ENCODE peak calls at places on chromosomes 7 and 10, in eight cellular contexts. D is sigmoid colon; Q is naive thymus-derived CD8-positive, alpha-beta T cell; V is M059J; Y is fibroblast of the aortic adventitia; M is GM03348; P is NCI-H1092 treated with DMSO at 0.1 percent for 48 hours; J is activated naive CD4-positive, alpha-beta T cell treated with anti-CD3 and anti-CD28 coated beads, Interleukin-2, amount 10 ng/mL, durations not matched to agents 7 days and 5 days. E is an unnamed sample.

GRCh38 chr10:108393111-108393510 is 1228.6 kb upstream of the SORCS1 start:
- DNase-seq in M (peak), V (peak), Q (no peak), D (no peak), Y (peak), P (no peak), J (no peak), E (no peak)

GRCh38 chr10:119423911-119424590 is 118.5 kb downstream of the RGS10 start:
- DNase-seq in J (no peak), Q (no peak), M (no peak), P (no peak), Y (no peak), V (no peak), D (no peak), E (no peak)

GRCh38 chr7:96388166-96388565 is 66.3 kb upstream of the SLC25A13 start:
- DNase-seq in M (peak), D (no peak), J (no peak), V (peak), Y (peak), P (no peak), Q (no peak), E (no peak)

GRCh38 chr7:137025469-137026175 is 157.2 kb downstream of the CHRM2 start:
- DNase-seq in V (peak), M (peak), J (no peak), Y (peak), Q (no peak), D (no peak), P (no peak), E (no peak)

GRCh38 chr10:32981760-32982159 is 23.7 kb upstream of the ITGB1 start:
- DNase-seq in P (no peak), M (no peak), J (no peak), Q (no peak), V (peak), D (no peak), Y (peak), E (no peak)

GRCh38 chr10:107496594-107496993 is 332.1 kb upstream of the SORCS1 start:
- DNase-seq in D (no peak), P (no peak), M (peak), J (no peak), Y (no peak), V (peak), Q (no peak), E (no peak)

GRCh38 chr7:131105294-131105802 is 222.3 kb upstream of the MKLN1 start:
- DNase-seq in P (peak), D (peak), M (no peak), Y (peak), J (no peak), Q (no peak), V (peak), E (no peak)

GRCh38 chr7:100371561-100372171 is 1.6 kb upstream of the PILRA start:
- DNase-seq in Y (no peak), V (no peak), Q (no peak), J (no peak), P (no peak), M (no peak), D (no peak), E (no peak)

GRCh38 chr10:33113111-33113856 is 155.3 kb upstream of the ITGB1 start:
- DNase-seq in Q (no peak), P (no peak), J (no peak), M (peak), Y (peak), D (no peak), V (no peak), E (no peak)

GRCh38 chr10:130127612-130128607 is 8.3 kb upstream of the GLRX3 start:
- DNase-seq in M (peak), Y (peak), P (peak), J (peak), V (peak), Q (peak), D (no peak), E (peak)

GRCh38 chr10:107031981-107032699 is 132.4 kb downstream of the SORCS1 start:
- DNase-seq in Y (no peak), M (no peak), D (no peak), V (no peak), Q (no peak), P (no peak), J (no peak), E (no peak)

GRCh38 chr10:71864861-71865473 is 13.9 kb upstream of the PSAP start:
- DNase-seq in D (no peak), J (no peak), P (no peak), V (peak), Q (no peak), Y (peak), M (peak), E (no peak)

GRCh38 chr7:116772926-116773749 is 89.2 kb upstream of the CAPZA2 start:
- DNase-seq in Q (no peak), P (no peak), Y (no peak), J (no peak), D (no peak), V (peak), M (no peak), E (no peak)

GRCh38 chr10:121155742-121156141 is 304.6 kb downstream of the WDR11 start:
- DNase-seq in V (peak), D (no peak), J (no peak), M (no peak), Y (no peak), P (no peak), Q (no peak), E (no peak)

GRCh38 chr7:25677595-25677994 is 449.3 kb upstream of the NPVF start:
- DNase-seq in P (no peak), J (no peak), M (no peak), Q (no peak), Y (no peak), V (no peak), D (no peak), E (no peak)

GRCh38 chr7:133854739-133855138 is 272.4 kb upstream of the LRGUK start:
- DNase-seq in V (peak), M (peak), Q (no peak), Y (peak), P (peak), D (no peak), J (no peak), E (no peak)